ENCODE peak calls at places on chromosomes 6 and 20, in six cellular contexts. One of them, this sample, is unnamed.

GRCh38 chr20:23551786-23552185 is 16.5 kb downstream of the CST9L start:
- DNase-seq in GM12864: no peak
- DNase-seq in B cell: no peak
- DNase-seq in nucleus accumbens: no peak
- DNase-seq in upper lobe of right lung: no peak
- DNase-seq in HTR-8/SVneo: no peak
- DNase-seq in this sample: no peak

GRCh38 chr6:153160221-153160620 is 29.1 kb upstream of the RGS17 start:
- DNase-seq in upper lobe of right lung: no peak
- DNase-seq in B cell: no peak
- DNase-seq in nucleus accumbens: no peak
- DNase-seq in GM12864: no peak
- DNase-seq in HTR-8/SVneo: no peak
- DNase-seq in this sample: no peak

GRCh38 chr20:9130407-9130995 is 61.6 kb downstream of the PLCB4 start:
- DNase-seq in nucleus accumbens: no peak
- DNase-seq in B cell: no peak
- DNase-seq in GM12864: no peak
- DNase-seq in HTR-8/SVneo: no peak
- DNase-seq in upper lobe of right lung: no peak
- DNase-seq in this sample: no peak

GRCh38 chr20:24017160-24017761 is 28.7 kb upstream of the GGTLC1 start:
- DNase-seq in upper lobe of right lung: no peak
- DNase-seq in nucleus accumbens: no peak
- DNase-seq in HTR-8/SVneo: no peak
- DNase-seq in B cell: no peak
- DNase-seq in GM12864: no peak
- DNase-seq in this sample: no peak

GRCh38 chr20:38337561-38338140 is 8.6 kb upstream of the LBP start:
- DNase-seq in B cell: no peak
- DNase-seq in HTR-8/SVneo: no peak
- DNase-seq in upper lobe of right lung: no peak
- DNase-seq in GM12864: no peak
- DNase-seq in nucleus accumbens: peak
- DNase-seq in this sample: no peak

GRCh38 chr6:31720196-31720770 is 1.3 kb downstream of the LY6G6C start:
- DNase-seq in GM12864: no peak
- DNase-seq in upper lobe of right lung: no peak
- DNase-seq in B cell: no peak
- DNase-seq in nucleus accumbens: no peak
- DNase-seq in HTR-8/SVneo: no peak
- DNase-seq in this sample: no peak

GRCh38 chr6:42028234-42029061 is 21.9 kb upstream of the TAF8 start:
- DNase-seq in nucleus accumbens: no peak
- DNase-seq in upper lobe of right lung: no peak
- DNase-seq in HTR-8/SVneo: peak
- DNase-seq in GM12864: no peak
- DNase-seq in B cell: no peak
- DNase-seq in this sample: no peak

GRCh38 chr6:28544211-28544610 is 18.5 kb downstream of the GPX5 start:
- DNase-seq in GM12864: no peak
- DNase-seq in HTR-8/SVneo: no peak
- DNase-seq in upper lobe of right lung: no peak
- DNase-seq in B cell: no peak
- DNase-seq in nucleus accumbens: no peak
- DNase-seq in this sample: no peak

GRCh38 chr6:25934181-25934580 is 3.7 kb upstream of the SLC17A2 start:
- DNase-seq in nucleus accumbens: no peak
- DNase-seq in GM12864: no peak
- DNase-seq in HTR-8/SVneo: no peak
- DNase-seq in B cell: no peak
- DNase-seq in upper lobe of right lung: no peak
- DNase-seq in this sample: no peak

GRCh38 chr6:164424489-164424888 is 884.9 kb downstream of the C6orf118 start:
- DNase-seq in B cell: no peak
- DNase-seq in GM12864: no peak
- DNase-seq in upper lobe of right lung: no peak
- DNase-seq in HTR-8/SVneo: no peak
- DNase-seq in nucleus accumbens: no peak
- DNase-seq in this sample: no peak

GRCh38 chr6:47195251-47195650 is 114.5 kb downstream of the TNFRSF21 start:
- DNase-seq in nucleus accumbens: no peak
- DNase-seq in B cell: no peak
- DNase-seq in GM12864: no peak
- DNase-seq in HTR-8/SVneo: no peak
- DNase-seq in upper lobe of right lung: no peak
- DNase-seq in this sample: no peak

GRCh38 chr6:31918069-31918725 is 9.3 kb upstream of the C2 start:
- DNase-seq in HTR-8/SVneo: no peak
- DNase-seq in nucleus accumbens: no peak
- DNase-seq in B cell: no peak
- DNase-seq in upper lobe of right lung: no peak
- DNase-seq in GM12864: no peak
- DNase-seq in this sample: no peak

GRCh38 chr6:101303474-101303873 is 90.0 kb upstream of the GRIK2 start:
- DNase-seq in HTR-8/SVneo: no peak
- DNase-seq in B cell: no peak
- DNase-seq in nucleus accumbens: no peak
- DNase-seq in GM12864: no peak
- DNase-seq in upper lobe of right lung: no peak
- DNase-seq in this sample: no peak

GRCh38 chr6:2471474-2471873 is 226.1 kb upstream of the GMDS start:
- DNase-seq in GM12864: no peak
- DNase-seq in upper lobe of right lung: no peak
- DNase-seq in B cell: no peak
- DNase-seq in nucleus accumbens: no peak
- DNase-seq in HTR-8/SVneo: no peak
- DNase-seq in this sample: no peak

GRCh38 chr20:62716198-62716940 is 7.7 kb downstream of the NTSR1 start:
- DNase-seq in upper lobe of right lung: no peak
- DNase-seq in GM12864: no peak
- DNase-seq in HTR-8/SVneo: peak
- DNase-seq in nucleus accumbens: no peak
- DNase-seq in B cell: no peak
- DNase-seq in this sample: no peak

This sample was measured in thoracic aorta.